ENCODE peak calls at places on chromosome 18, in four cellular contexts. P, B, T and Z are unnamed samples.

GRCh38 chr18:60732146-60732545 is 359.6 kb upstream of the MC4R start:
- DNase-seq in P (no peak), B (no peak), T (no peak), Z (no peak)

GRCh38 chr18:53753616-53754015 is 470.9 kb downstream of the MBD2 start:
- DNase-seq in T (no peak), B (no peak), P (no peak), Z (no peak)

GRCh38 chr18:58671941-58672565 is 788 bp downstream of the MALT1 start:
- DNase-seq in B (peak), P (no peak), T (peak), Z (no peak)

GRCh38 chr18:80033181-80034067 is 810 bp upstream of the RBFA start:
- DNase-seq in P (peak), B (peak), T (no peak), Z (no peak)

GRCh38 chr18:13392029-13392750 is 173.6 kb downstream of the LDLRAD4 start:
- DNase-seq in P (no peak), B (no peak), T (no peak), Z (no peak)

GRCh38 chr18:69469444-69469919 is 68.8 kb downstream of the DOK6 start:
- DNase-seq in T (no peak), P (no peak), B (no peak), Z (no peak)

GRCh38 chr18:59052965-59053960 is 86.4 kb upstream of the SEC11C start:
- DNase-seq in B (peak), T (no peak), P (no peak), Z (no peak)

GRCh38 chr18:51531496-51531895 is 334.0 kb upstream of the MEX3C start:
- DNase-seq in B (no peak), T (no peak), P (no peak), Z (peak)

GRCh38 chr18:21656402-21656801 is 44.3 kb downstream of the SNRPD1 start:
- DNase-seq in T (peak), P (no peak), B (peak), Z (no peak)

GRCh38 chr18:76357585-76358265 is 137.3 kb downstream of the ZNF516 start:
- DNase-seq in T (no peak), B (no peak), P (no peak), Z (no peak)

GRCh38 chr18:61991201-61991600 is 98.4 kb upstream of the RNF152 start:
- DNase-seq in P (no peak), T (no peak), B (peak), Z (no peak)

GRCh38 chr18:53937037-53937436 is 287.4 kb downstream of the MBD2 start:
- DNase-seq in P (no peak), T (no peak), B (no peak), Z (no peak)

GRCh38 chr18:32707586-32707985 is 65.2 kb downstream of the KLHL14 start:
- DNase-seq in P (no peak), T (no peak), B (no peak), Z (no peak)

GRCh38 chr18:63979409-63979908 is 9.6 kb downstream of the SERPINB8 start:
- DNase-seq in B (peak), P (no peak), T (peak), Z (peak)

GRCh38 chr18:57970356-57971095 is 73.5 kb upstream of the NEDD4L start:
- DNase-seq in P (no peak), T (no peak), B (no peak), Z (no peak)

GRCh38 chr18:61596296-61596695 is 263.1 kb downstream of the CDH20 start:
- DNase-seq in T (no peak), P (no peak), B (peak), Z (no peak)

GRCh38 chr18:48750485-48751175 is 200.1 kb downstream of the SMAD7 start:
- DNase-seq in B (peak), T (no peak), P (no peak), Z (no peak)

GRCh38 chr18:21393986-21394385 is 152.0 kb downstream of the GREB1L start:
- DNase-seq in P (no peak), T (no peak), B (no peak), Z (no peak)

GRCh38 chr18:22267697-22268096 is 98.3 kb downstream of the GATA6 start:
- DNase-seq in B (peak), P (no peak), T (no peak), Z (no peak)

GRCh38 chr18:79643049-79643765 is 36.4 kb upstream of the CTDP1 start:
- DNase-seq in B (no peak), T (no peak), P (no peak), Z (no peak)

GRCh38 chr18:61606068-61606660 is 272.9 kb downstream of the CDH20 start:
- DNase-seq in B (peak), T (peak), P (no peak), Z (no peak)

GRCh38 chr18:35707247-35707646 is 125.7 kb downstream of the GALNT1 start:
- DNase-seq in B (no peak), P (no peak), T (no peak), Z (no peak)

GRCh38 chr18:22509423-22509822 is 91.7 kb upstream of the CTAGE1 start:
- DNase-seq in B (no peak), T (no peak), P (no peak), Z (no peak)

GRCh38 chr18:36589857-36590543 is 238.8 kb downstream of the TPGS2 start:
- DNase-seq in P (no peak), T (peak), B (no peak), Z (no peak)

GRCh38 chr18:72674710-72675109 is 130.6 kb upstream of the CBLN2 start:
- DNase-seq in B (no peak), P (no peak), T (no peak), Z (no peak)

GRCh38 chr18:35030234-35030989 is 10.8 kb upstream of the MAPRE2 start:
- DNase-seq in T (no peak), P (no peak), B (no peak), Z (no peak)

GRCh38 chr18:67525328-67526110 is 9.0 kb upstream of the DSEL start:
- DNase-seq in B (peak), P (peak), T (peak), Z (peak)

GRCh38 chr18:73514449-73514848 is 633.2 kb downstream of the FBXO15 start:
- DNase-seq in T (no peak), B (no peak), P (no peak), Z (no peak)